ENCODE peak calls at places on chromosomes 16 and 17, in seven cellular contexts. One of them, this sample, is unnamed.

GRCh38 chr17:80891096-80892018 is 100.3 kb upstream of the CHMP6 start:
- DNase-seq in neural progenitor cell: no peak
- DNase-seq in fibroblast of lung: peak; percentile 68
- DNase-seq in H9: no peak
- DNase-seq in colonic mucosa: no peak
- DNase-seq in K562: peak; percentile 74
- DNase-seq in transverse colon: peak; percentile 22
- DNase-seq in this sample: peak; percentile 45

GRCh38 chr17:47918003-47918402 is 22.0 kb downstream of the SP2 start:
- DNase-seq in neural progenitor cell: no peak
- DNase-seq in fibroblast of lung: no peak
- DNase-seq in H9: no peak
- DNase-seq in colonic mucosa: no peak
- DNase-seq in K562: no peak
- DNase-seq in transverse colon: no peak
- DNase-seq in this sample: no peak

GRCh38 chr16:23334421-23334853 is 32.3 kb downstream of the SCNN1B start:
- DNase-seq in neural progenitor cell: no peak
- DNase-seq in fibroblast of lung: no peak
- DNase-seq in H9: no peak
- DNase-seq in colonic mucosa: no peak
- DNase-seq in K562: no peak
- DNase-seq in transverse colon: no peak
- DNase-seq in this sample: no peak

GRCh38 chr16:1046271-1046955 is 26.1 kb upstream of the SSTR5 start:
- DNase-seq in neural progenitor cell: no peak
- DNase-seq in fibroblast of lung: no peak
- DNase-seq in H9: no peak
- DNase-seq in colonic mucosa: no peak
- DNase-seq in K562: no peak
- DNase-seq in transverse colon: no peak
- DNase-seq in this sample: no peak

GRCh38 chr17:78774456-78774855 is 7.6 kb downstream of the CYTH1 start:
- DNase-seq in neural progenitor cell: no peak
- DNase-seq in fibroblast of lung: no peak
- DNase-seq in H9: no peak
- DNase-seq in colonic mucosa: no peak
- DNase-seq in K562: no peak
- DNase-seq in transverse colon: no peak
- DNase-seq in this sample: no peak

GRCh38 chr17:34727601-34728000 is 148.2 kb downstream of the TMEM132E start:
- DNase-seq in neural progenitor cell: no peak
- DNase-seq in fibroblast of lung: no peak
- DNase-seq in H9: peak; percentile 16
- DNase-seq in colonic mucosa: no peak
- DNase-seq in K562: no peak
- DNase-seq in transverse colon: no peak
- DNase-seq in this sample: no peak

GRCh38 chr16:30949655-30950515 is 1.0 kb downstream of the ORAI3 start:
- DNase-seq in neural progenitor cell: peak; percentile 67
- DNase-seq in fibroblast of lung: peak; percentile 94
- DNase-seq in H9: peak; percentile 87
- DNase-seq in colonic mucosa: peak; percentile 90
- DNase-seq in K562: peak; percentile 96
- DNase-seq in transverse colon: peak; percentile 84
- DNase-seq in this sample: peak; percentile 86

GRCh38 chr17:28745052-28745776 is 1.4 kb downstream of the TRAF4 start:
- DNase-seq in neural progenitor cell: peak; percentile 85
- DNase-seq in fibroblast of lung: peak; percentile 51
- DNase-seq in H9: peak; percentile 77
- DNase-seq in colonic mucosa: peak; percentile 67
- DNase-seq in K562: peak; percentile 71
- DNase-seq in transverse colon: peak; percentile 67
- DNase-seq in this sample: peak; percentile 65

GRCh38 chr16:66695935-66696668 is 441 bp downstream of the CMTM4 start:
- DNase-seq in neural progenitor cell: peak; percentile 21
- DNase-seq in fibroblast of lung: no peak
- DNase-seq in H9: peak; percentile 68
- DNase-seq in colonic mucosa: peak; percentile 80
- DNase-seq in K562: peak; percentile 53
- DNase-seq in transverse colon: peak; percentile 77
- DNase-seq in this sample: peak; percentile 77

GRCh38 chr17:78659546-78659945 is 82.3 kb upstream of the DNAH17 start:
- DNase-seq in neural progenitor cell: no peak
- DNase-seq in fibroblast of lung: no peak
- DNase-seq in H9: no peak
- DNase-seq in colonic mucosa: no peak
- DNase-seq in K562: no peak
- DNase-seq in transverse colon: no peak
- DNase-seq in this sample: peak; percentile 32

GRCh38 chr17:40306395-40306794 is 2.6 kb upstream of the RARA start:
- DNase-seq in neural progenitor cell: no peak
- DNase-seq in fibroblast of lung: no peak
- DNase-seq in H9: no peak
- DNase-seq in colonic mucosa: no peak
- DNase-seq in K562: peak; percentile 56
- DNase-seq in transverse colon: no peak
- DNase-seq in this sample: no peak

GRCh38 chr16:53881371-53881770 is 177.4 kb downstream of the FTO start:
- DNase-seq in neural progenitor cell: no peak
- DNase-seq in fibroblast of lung: peak; percentile 87
- DNase-seq in H9: no peak
- DNase-seq in colonic mucosa: no peak
- DNase-seq in K562: peak; percentile 7
- DNase-seq in transverse colon: no peak
- DNase-seq in this sample: no peak

GRCh38 chr17:40060887-40061480 is 1.8 kb upstream of the THRA start:
- DNase-seq in neural progenitor cell: no peak
- DNase-seq in fibroblast of lung: no peak
- DNase-seq in H9: no peak
- DNase-seq in colonic mucosa: no peak
- DNase-seq in K562: no peak
- DNase-seq in transverse colon: no peak
- DNase-seq in this sample: peak; percentile 34

GRCh38 chr17:77105706-77106105 is 35.1 kb upstream of the SEC14L1 start:
- DNase-seq in neural progenitor cell: no peak
- DNase-seq in fibroblast of lung: no peak
- DNase-seq in H9: no peak
- DNase-seq in colonic mucosa: no peak
- DNase-seq in K562: peak; percentile 47
- DNase-seq in transverse colon: no peak
- DNase-seq in this sample: no peak

GRCh38 chr17:5785867-5786509 is 201.7 kb upstream of the NLRP1 start:
- DNase-seq in neural progenitor cell: no peak
- DNase-seq in fibroblast of lung: no peak
- DNase-seq in H9: no peak
- DNase-seq in colonic mucosa: no peak
- DNase-seq in K562: no peak
- DNase-seq in transverse colon: no peak
- DNase-seq in this sample: no peak

GRCh38 chr17:29111816-29112499 is 68.2 kb downstream of the MYO18A start:
- DNase-seq in neural progenitor cell: peak; percentile 77
- DNase-seq in fibroblast of lung: peak; percentile 70
- DNase-seq in H9: peak; percentile 83
- DNase-seq in colonic mucosa: peak; percentile 73
- DNase-seq in K562: peak; percentile 76
- DNase-seq in transverse colon: peak; percentile 68
- DNase-seq in this sample: peak; percentile 75

GRCh38 chr17:2054262-2054739 is 602 bp upstream of the HIC1 start:
- DNase-seq in neural progenitor cell: no peak
- DNase-seq in fibroblast of lung: peak; percentile 66
- DNase-seq in H9: peak; percentile 71
- DNase-seq in colonic mucosa: no peak
- DNase-seq in K562: peak; percentile 18
- DNase-seq in transverse colon: no peak
- DNase-seq in this sample: no peak

GRCh38 chr16:77987772-77988171 is 34.6 kb upstream of the CLEC3A start:
- DNase-seq in neural progenitor cell: no peak
- DNase-seq in fibroblast of lung: no peak
- DNase-seq in H9: no peak
- DNase-seq in colonic mucosa: no peak
- DNase-seq in K562: no peak
- DNase-seq in transverse colon: no peak
- DNase-seq in this sample: no peak

GRCh38 chr17:9150407-9151090 is 129.2 kb downstream of the NTN1 start:
- DNase-seq in neural progenitor cell: peak; percentile 83
- DNase-seq in fibroblast of lung: no peak
- DNase-seq in H9: no peak
- DNase-seq in colonic mucosa: no peak
- DNase-seq in K562: no peak
- DNase-seq in transverse colon: peak; percentile 32
- DNase-seq in this sample: no peak

GRCh38 chr17:17855976-17856375 is 19.2 kb upstream of the SREBF1 start:
- DNase-seq in neural progenitor cell: no peak
- DNase-seq in fibroblast of lung: no peak
- DNase-seq in H9: no peak
- DNase-seq in colonic mucosa: no peak
- DNase-seq in K562: no peak
- DNase-seq in transverse colon: no peak
- DNase-seq in this sample: no peak

DNA sequence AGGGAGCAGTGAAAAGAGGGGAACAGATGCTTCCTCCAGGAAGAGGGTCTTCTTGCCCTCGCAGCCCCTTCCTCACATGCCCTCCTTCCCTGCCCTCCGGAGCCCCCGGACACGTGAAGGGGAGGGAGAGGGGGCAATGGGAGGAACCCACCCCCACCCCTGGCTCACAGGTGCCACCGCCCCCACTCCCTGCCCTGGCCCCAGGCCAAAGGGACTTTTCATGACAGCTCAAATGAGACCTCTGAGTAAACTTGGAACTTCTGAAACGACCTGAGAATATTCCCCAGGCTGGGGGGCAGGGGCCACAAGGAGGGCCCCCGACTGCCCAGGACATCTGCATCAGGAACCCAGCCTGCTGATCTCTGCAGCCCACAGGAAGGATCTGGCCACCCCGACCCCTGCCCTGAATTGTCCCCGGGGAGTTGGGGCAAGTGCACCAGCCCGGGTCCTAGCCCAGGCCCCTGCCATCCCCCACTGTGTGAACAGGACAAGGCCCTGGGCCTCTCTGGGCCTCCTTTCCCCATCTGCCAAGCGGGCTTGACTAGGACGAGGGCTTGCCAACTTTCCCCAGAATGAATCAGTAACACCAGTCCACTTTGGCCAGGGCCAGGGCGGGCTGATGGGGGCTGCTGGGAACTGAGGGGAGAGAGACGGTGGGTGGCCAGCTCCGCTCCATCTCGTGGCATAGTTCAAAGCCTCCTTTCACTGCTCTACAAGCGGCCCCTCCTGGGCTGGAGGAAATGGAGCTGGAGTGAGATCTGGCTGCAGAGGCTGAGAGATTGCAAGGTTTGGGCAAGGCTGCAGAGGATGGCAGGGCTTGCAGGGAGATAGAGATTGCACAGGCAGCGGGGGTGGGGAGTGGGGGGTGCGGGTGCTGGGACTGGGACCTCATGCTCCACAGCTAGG is 3.8 kb downstream of the IL21R start:
- DNase-seq in neural progenitor cell: no peak
- DNase-seq in fibroblast of lung: peak; percentile 30
- DNase-seq in H9: no peak
- DNase-seq in colonic mucosa: no peak
- DNase-seq in K562: no peak
- DNase-seq in transverse colon: no peak
- DNase-seq in this sample: no peak
- H3K4me1 ChIP-seq in neural progenitor cell: no peaks in the 10 kb centered on the region
- H3K4me1 ChIP-seq in fibroblast of lung: peaks cover 12% of the 10 kb centered on the region
- H3K4me1 ChIP-seq in H9: no peaks in the 10 kb centered on the region
- H3K4me1 ChIP-seq in colonic mucosa: no peaks in the 10 kb centered on the region
- H3K4me1 ChIP-seq in K562: peaks cover 7% of the 10 kb centered on the region
- H3K4me1 ChIP-seq in transverse colon: peaks cover 8% of the 10 kb centered on the region
- H3K4me1 ChIP-seq in this sample: peaks cover 40% of the 10 kb centered on the region

DNA sequence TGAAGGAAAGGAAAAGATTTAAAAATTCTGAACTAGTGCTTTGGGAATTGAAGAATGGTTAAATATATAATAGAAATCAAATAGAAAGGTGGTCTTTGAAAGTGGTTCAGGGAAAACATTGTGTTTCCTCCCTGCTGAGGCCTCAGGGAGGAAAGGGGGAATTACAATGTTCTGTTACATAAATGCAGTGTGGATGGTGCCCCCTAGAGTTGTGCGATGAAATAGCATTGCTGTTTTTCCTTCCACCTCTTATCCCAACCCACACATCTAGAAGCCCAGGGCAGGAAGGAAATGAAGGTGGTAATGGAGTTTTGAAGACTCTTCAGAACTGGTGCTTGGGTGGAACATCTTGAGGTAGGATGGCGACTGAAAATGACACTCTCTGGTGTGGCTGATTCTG is 6.4 kb upstream of the TOX3 start:
- DNase-seq in neural progenitor cell: no peak
- DNase-seq in fibroblast of lung: no peak
- DNase-seq in H9: no peak
- DNase-seq in colonic mucosa: no peak
- DNase-seq in K562: no peak
- DNase-seq in transverse colon: no peak
- DNase-seq in this sample: no peak
- TF ChIP-seq CTCF in neural progenitor cell: peak; percentile 68
- TF ChIP-seq CTCF in fibroblast of lung: no peak
- TF ChIP-seq CTCF in H9: peak; percentile 84
- TF ChIP-seq CTCF in colonic mucosa: peak; percentile 28
- TF ChIP-seq CTCF in K562: no peak
- TF ChIP-seq CTCF in transverse colon: no peak
- TF ChIP-seq CTCF in this sample: no peak

GRCh38 chr16:84817613-84818012 is 2.2 kb upstream of the CRISPLD2 start:
- DNase-seq in neural progenitor cell: no peak
- DNase-seq in fibroblast of lung: no peak
- DNase-seq in H9: no peak
- DNase-seq in colonic mucosa: no peak
- DNase-seq in K562: no peak
- DNase-seq in transverse colon: no peak
- DNase-seq in this sample: no peak
- H3K4me1 ChIP-seq in neural progenitor cell: no peaks in the 10 kb centered on the region
- H3K4me1 ChIP-seq in fibroblast of lung: peaks cover 6% of the 10 kb centered on the region
- H3K4me1 ChIP-seq in H9: no peaks in the 10 kb centered on the region
- H3K4me1 ChIP-seq in colonic mucosa: no peaks in the 10 kb centered on the region
- H3K4me1 ChIP-seq in K562: peaks cover 12% of the 10 kb centered on the region
- H3K4me1 ChIP-seq in transverse colon: peaks cover 13% of the 10 kb centered on the region
- H3K4me1 ChIP-seq in this sample: peaks cover 10% of the 10 kb centered on the region

GRCh38 chr17:79835953-79836951 is 3.0 kb downstream of the CBX4 start:
- DNase-seq in neural progenitor cell: peak; percentile 93
- DNase-seq in fibroblast of lung: peak; percentile 63
- DNase-seq in H9: peak; percentile 100
- DNase-seq in colonic mucosa: peak; percentile 94
- DNase-seq in K562: peak; percentile 99
- DNase-seq in transverse colon: peak; percentile 87
- DNase-seq in this sample: peak; percentile 84

GRCh38 chr17:79837888-79838540 is 1.2 kb downstream of the CBX4 start:
- DNase-seq in neural progenitor cell: peak; percentile 41
- DNase-seq in fibroblast of lung: no peak
- DNase-seq in H9: no peak
- DNase-seq in colonic mucosa: peak; percentile 48
- DNase-seq in K562: peak; percentile 47
- DNase-seq in transverse colon: peak; percentile 33
- DNase-seq in this sample: no peak

GRCh38 chr17:79835470-79835899 is 3.8 kb downstream of the CBX4 start:
- DNase-seq in neural progenitor cell: peak; percentile 69
- DNase-seq in fibroblast of lung: no peak
- DNase-seq in H9: peak; percentile 72
- DNase-seq in colonic mucosa: peak; percentile 32
- DNase-seq in K562: peak; percentile 36
- DNase-seq in transverse colon: no peak
- DNase-seq in this sample: peak; percentile 44

GRCh38 chr17:79838541-79839274 is 532 bp downstream of the CBX4 start:
- DNase-seq in neural progenitor cell: peak; percentile 87
- DNase-seq in fibroblast of lung: peak; percentile 66
- DNase-seq in H9: peak; percentile 87
- DNase-seq in colonic mucosa: peak; percentile 57
- DNase-seq in K562: peak; percentile 71
- DNase-seq in transverse colon: peak; percentile 63
- DNase-seq in this sample: peak; percentile 70

GRCh38 chr17:79836952-79837887 is 2.0 kb downstream of the CBX4 start:
- DNase-seq in neural progenitor cell: peak; percentile 63
- DNase-seq in fibroblast of lung: peak; percentile 81
- DNase-seq in H9: peak; percentile 88
- DNase-seq in colonic mucosa: peak; percentile 92
- DNase-seq in K562: peak; percentile 67
- DNase-seq in transverse colon: peak; percentile 91
- DNase-seq in this sample: peak; percentile 94
- TF ChIP-seq CTCF in neural progenitor cell: no peak
- TF ChIP-seq CTCF in fibroblast of lung: no peak
- TF ChIP-seq CTCF in H9: no peak
- TF ChIP-seq CTCF in colonic mucosa: no peak
- TF ChIP-seq CTCF in K562: no peak
- TF ChIP-seq CTCF in transverse colon: peak; percentile 20
- TF ChIP-seq CTCF in this sample: peak; percentile 34

This sample was measured in lower lobe of right lung.